ENCODE peak calls at places on chromosomes 16 and 17, in eight cellular contexts. X, M, R, Q, H, O, L and Z are unnamed samples.

GRCh38 chr16:87149051-87149450 is 168.1 kb downstream of the C16orf95 start:
- DNase-seq in H (no peak), O (no peak), M (no peak), X (no peak), L (no peak), R (no peak), Q (no peak), Z (no peak)

GRCh38 chr16:14955546-14956231 is 18.4 kb downstream of the NPIPA1 start:
- DNase-seq in R (no peak), O (no peak), X (no peak), H (no peak), L (peak; percentile 92), M (no peak), Q (no peak), Z (no peak)

GRCh38 chr17:49101054-49101534 is 31.5 kb upstream of the B4GALNT2 start:
- DNase-seq in X (no peak), Q (no peak), R (no peak), O (peak; percentile 29), H (no peak), M (no peak), L (no peak), Z (no peak)

GRCh38 chr17:80855968-80856862 is 135.4 kb upstream of the CHMP6 start:
- DNase-seq in O (no peak), R (peak; percentile 72), M (peak; percentile 61), Q (peak; percentile 82), L (peak; percentile 91), H (no peak), X (peak; percentile 90), Z (no peak)

GRCh38 chr16:59719121-59719520 is 985.0 kb upstream of the GOT2 start:
- DNase-seq in Q (no peak), L (no peak), H (no peak), R (no peak), X (no peak), O (no peak), M (no peak), Z (no peak)

GRCh38 chr17:79324219-79324618 is 249.6 kb downstream of the ENGASE start:
- DNase-seq in R (no peak), M (no peak), L (no peak), O (no peak), H (no peak), X (no peak), Q (no peak), Z (no peak)

GRCh38 chr17:66441012-66441703 is 138.7 kb downstream of the PRKCA start:
- DNase-seq in R (no peak), M (peak; percentile 46), H (peak; percentile 61), X (no peak), L (no peak), Q (no peak), O (no peak), Z (no peak)

GRCh38 chr17:36151891-36152638 is 24.4 kb downstream of the TBC1D3B start:
- DNase-seq in X (no peak), R (no peak), M (no peak), Q (no peak), H (no peak), O (no peak), L (no peak), Z (no peak)

GRCh38 chr17:43226393-43226792 is 2.0 kb downstream of the CCDC200 start:
- DNase-seq in R (no peak), Q (no peak), L (no peak), X (no peak), H (no peak), O (no peak), M (no peak), Z (no peak)

GRCh38 chr17:38320482-38320881 is 23.3 kb downstream of the GPR179 start:
- DNase-seq in X (no peak), H (no peak), M (no peak), O (no peak), R (no peak), Q (no peak), L (no peak), Z (no peak)

GRCh38 chr16:69929480-69929879 is 21.7 kb upstream of the CLEC18A start:
- DNase-seq in H (no peak), X (no peak), L (no peak), O (no peak), Q (no peak), M (no peak), R (no peak), Z (no peak)

GRCh38 chr17:80364091-80364691 is 50.8 kb upstream of the ENDOV start:
- DNase-seq in X (no peak), M (peak; percentile 29), H (no peak), R (no peak), O (no peak), Q (peak; percentile 12), L (peak; percentile 53), Z (no peak)

GRCh38 chr16:83552193-83552592 is 255.6 kb upstream of the HSBP1 start:
- DNase-seq in R (no peak), Q (no peak), X (peak; percentile 17), L (no peak), H (no peak), M (no peak), O (no peak), Z (no peak)

GRCh38 chr17:74818306-74818705 is 41.4 kb downstream of the GRIN2C start:
- DNase-seq in L (no peak), H (no peak), Q (no peak), O (no peak), X (no peak), R (no peak), M (no peak), Z (no peak)

GRCh38 chr16:89828199-89828869 is at the start of gene SPIRE2:
- DNase-seq in L (peak; percentile 84), X (no peak), Q (peak; percentile 73), R (peak; percentile 17), M (no peak), O (peak; percentile 26), H (peak; percentile 61), Z (no peak)

GRCh38 chr17:17837966-17838962 is 1.5 kb upstream of the SREBF1 start:
- DNase-seq in Q (no peak), X (no peak), H (no peak), L (peak; percentile 65), M (no peak), R (no peak), O (no peak), Z (no peak)

GRCh38 chr17:7884581-7885356 is 3.8 kb upstream of the CHD3 start:
- DNase-seq in X (no peak), L (no peak), O (no peak), M (no peak), R (no peak), Q (peak; percentile 29), H (peak; percentile 55), Z (no peak)

GRCh38 chr16:86833136-86833535 is 254.8 kb downstream of the FOXL1 start:
- DNase-seq in H (no peak), M (no peak), Q (no peak), O (no peak), X (no peak), R (no peak), L (no peak), Z (no peak)

GRCh38 chr16:75341934-75342811 is 90.7 kb upstream of the BCAR1 start:
- DNase-seq in O (no peak), X (no peak), R (no peak), L (no peak), M (no peak), Q (no peak), H (no peak), Z (peak; percentile 55)